ENCODE peak calls at places on chromosome 9, in eight cellular contexts. R is dorsolateral prefrontal cortex, Q is lung, W is heart right ventricle, L is Peyer's patch, M is psoas muscle, B is body of pancreas, Y is stomach. E is an unnamed sample.

GRCh38 chr9:135039266-135039870 is 48.1 kb upstream of the OLFM1 start:
- DNase-seq in R (peak), Q (no peak), W (no peak), L (peak), M (no peak), B (no peak), Y (peak), E (no peak)

GRCh38 chr9:133972041-133972970 is 19.8 kb downstream of the VAV2 start:
- DNase-seq in R (no peak), Q (no peak), W (peak), L (peak), M (peak), B (peak), Y (no peak), E (no peak)

GRCh38 chr9:99169982-99170761 is 51.6 kb downstream of the ALG2 start:
- DNase-seq in R (no peak), Q (no peak), W (no peak), L (no peak), M (no peak), B (no peak), Y (no peak), E (no peak)

GRCh38 chr9:115306860-115307259 is 188.9 kb upstream of the TNC start:
- DNase-seq in R (no peak), Q (no peak), W (no peak), L (no peak), M (no peak), B (no peak), Y (no peak), E (no peak)

GRCh38 chr9:88075966-88076285 is 62.3 kb downstream of the SPATA31C2 start:
- DNase-seq in R (no peak), Q (no peak), W (no peak), L (no peak), M (no peak), B (no peak), Y (no peak), E (no peak)

GRCh38 chr9:14071484-14071883 is 242.5 kb downstream of the NFIB start:
- DNase-seq in R (no peak), Q (no peak), W (no peak), L (no peak), M (no peak), B (no peak), Y (no peak), E (no peak)

GRCh38 chr9:124754289-124754688 is 16.8 kb downstream of the NR6A1 start:
- DNase-seq in R (no peak), Q (no peak), W (no peak), L (no peak), M (no peak), B (no peak), Y (no peak), E (no peak)

GRCh38 chr9:113946496-113947115 is 70.5 kb downstream of the ZNF618 start:
- DNase-seq in R (no peak), Q (peak), W (no peak), L (no peak), M (no peak), B (no peak), Y (no peak), E (peak)

GRCh38 chr9:36207546-36208012 is 16.9 kb downstream of the CLTA start:
- DNase-seq in R (no peak), Q (no peak), W (no peak), L (no peak), M (no peak), B (no peak), Y (no peak), E (no peak)

GRCh38 chr9:110050925-110051355 is 157.0 kb downstream of the C9orf152 start:
- DNase-seq in R (no peak), Q (peak), W (no peak), L (no peak), M (no peak), B (no peak), Y (no peak), E (no peak)

GRCh38 chr9:17613723-17614122 is 34.9 kb downstream of the SH3GL2 start:
- DNase-seq in R (no peak), Q (no peak), W (no peak), L (no peak), M (no peak), B (no peak), Y (no peak), E (no peak)

GRCh38 chr9:86287013-86287412 is 4.7 kb upstream of the ISCA1 start:
- DNase-seq in R (no peak), Q (no peak), W (no peak), L (no peak), M (no peak), B (no peak), Y (no peak), E (no peak)

GRCh38 chr9:103037508-103038477 is 42.7 kb downstream of the CYLC2 start:
- DNase-seq in R (peak), Q (no peak), W (peak), L (no peak), M (peak), B (no peak), Y (no peak), E (no peak)

GRCh38 chr9:131731237-131731995 is 8.5 kb downstream of the RAPGEF1 start:
- DNase-seq in R (no peak), Q (no peak), W (no peak), L (no peak), M (no peak), B (no peak), Y (no peak), E (no peak)

GRCh38 chr9:125742657-125743056 is 4.5 kb upstream of the PBX3 start:
- DNase-seq in R (no peak), Q (no peak), W (no peak), L (no peak), M (no peak), B (no peak), Y (no peak), E (no peak)

GRCh38 chr9:105735366-105735765 is 41.0 kb downstream of the TMEM38B start:
- DNase-seq in R (no peak), Q (no peak), W (no peak), L (no peak), M (no peak), B (no peak), Y (no peak), E (no peak)

GRCh38 chr9:87237337-87237736 is 260.3 kb upstream of the DAPK1 start:
- DNase-seq in R (no peak), Q (no peak), W (no peak), L (no peak), M (no peak), B (no peak), Y (no peak), E (no peak)

GRCh38 chr9:126862461-126862830 is 2.0 kb downstream of the ZBTB34 start:
- DNase-seq in R (no peak), Q (no peak), W (no peak), L (no peak), M (no peak), B (no peak), Y (no peak), E (no peak)

GRCh38 chr9:120891255-120891954 is 14.4 kb upstream of the PHF19 start:
- DNase-seq in R (no peak), Q (no peak), W (no peak), L (no peak), M (no peak), B (no peak), Y (no peak), E (no peak)

GRCh38 chr9:107636596-107637405 is 147.2 kb upstream of the KLF4 start:
- DNase-seq in R (no peak), Q (no peak), W (no peak), L (no peak), M (no peak), B (no peak), Y (no peak), E (no peak)

GRCh38 chr9:92489209-92489608 is 6.9 kb upstream of the ASPN start:
- DNase-seq in R (no peak), Q (no peak), W (no peak), L (no peak), M (no peak), B (no peak), Y (no peak), E (no peak)

GRCh38 chr9:35510745-35511428 is 21.0 kb downstream of the RUSC2 start:
- DNase-seq in R (no peak), Q (peak), W (peak), L (peak), M (peak), B (peak), Y (peak), E (no peak)

GRCh38 chr9:36542355-36542754 is 30.3 kb upstream of the MELK start:
- DNase-seq in R (no peak), Q (no peak), W (no peak), L (no peak), M (no peak), B (no peak), Y (no peak), E (no peak)

GRCh38 chr9:113375057-113376023 is 1.4 kb downstream of the HDHD3 start:
- DNase-seq in R (no peak), Q (no peak), W (no peak), L (peak), M (no peak), B (peak), Y (peak), E (no peak)

GRCh38 chr9:112921549-112921948 is 30.9 kb upstream of the SLC46A2 start:
- DNase-seq in R (no peak), Q (no peak), W (no peak), L (no peak), M (no peak), B (no peak), Y (no peak), E (no peak)

GRCh38 chr9:115118471-115119156 is 657 bp upstream of the TNC start:
- DNase-seq in R (peak), Q (peak), W (peak), L (peak), M (peak), B (peak), Y (peak), E (peak)

GRCh38 chr9:100486479-100487176 is 13.7 kb downstream of the TMEFF1 start:
- DNase-seq in R (no peak), Q (no peak), W (no peak), L (no peak), M (no peak), B (no peak), Y (no peak), E (no peak)

DNA sequence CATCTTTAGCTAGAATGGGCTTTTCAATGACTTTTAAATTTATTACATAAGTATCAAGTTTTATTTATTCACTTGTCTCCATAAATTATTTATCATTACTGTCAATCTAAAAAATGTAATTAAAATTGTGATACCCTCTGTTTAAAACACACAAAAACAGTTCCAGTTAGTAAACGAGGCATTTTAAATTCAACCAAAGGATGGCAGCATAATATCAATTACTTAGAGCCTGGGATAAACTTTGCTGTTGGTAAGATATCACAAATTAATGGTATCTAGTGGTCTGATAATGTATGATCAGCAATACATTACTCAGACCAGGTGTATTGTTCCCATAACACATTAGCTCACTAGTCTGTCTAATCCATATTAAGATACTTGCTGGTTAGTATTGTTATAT is 9.6 kb upstream of the IFNE start:
- DNase-seq in R (no peak), Q (no peak), W (no peak), L (no peak), M (no peak), B (no peak), Y (no peak), E (no peak)
- TF ChIP-seq CTCF in R (no peak), Q (no peak), W (no peak), L (no peak), M (no peak), B (peak), Y (no peak), E (no peak)

DNA sequence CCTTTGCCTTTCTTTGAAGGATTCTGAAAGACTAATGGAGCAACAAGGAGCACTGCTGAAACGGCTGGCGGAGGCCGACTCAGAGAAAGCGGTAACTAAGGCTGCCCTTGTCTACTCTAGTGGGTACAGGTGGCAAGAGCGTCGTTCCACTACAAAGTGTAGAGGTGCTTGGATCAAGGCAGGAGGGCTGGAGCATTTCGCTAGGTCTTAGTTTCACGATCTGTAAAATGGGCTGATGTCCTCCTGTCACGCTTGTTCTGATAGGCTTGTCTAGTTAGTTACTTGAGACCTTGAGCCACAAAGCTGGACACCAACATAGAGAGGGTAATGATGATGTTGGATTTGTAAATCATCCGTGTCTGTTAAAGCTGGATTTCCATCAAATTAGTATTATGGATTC is 23.0 kb upstream of the GLE1 start:
- DNase-seq in R (no peak), Q (no peak), W (no peak), L (no peak), M (no peak), B (no peak), Y (no peak), E (no peak)
- TF ChIP-seq CTCF in R (no peak), Q (no peak), W (no peak), L (no peak), M (no peak), B (no peak), Y (no peak), E (no peak)

GRCh38 chr9:1939926-1940368 is 75.2 kb upstream of the SMARCA2 start:
- DNase-seq in R (no peak), Q (no peak), W (no peak), L (no peak), M (no peak), B (peak), Y (peak), E (no peak)

GRCh38 chr9:1939466-1939865 is 75.7 kb upstream of the SMARCA2 start:
- DNase-seq in R (no peak), Q (no peak), W (no peak), L (no peak), M (no peak), B (no peak), Y (no peak), E (no peak)

GRCh38 chr9:1938675-1939170 is 76.4 kb upstream of the SMARCA2 start:
- DNase-seq in R (no peak), Q (no peak), W (no peak), L (no peak), M (no peak), B (no peak), Y (no peak), E (no peak)

GRCh38 chr9:1938135-1938534 is 77.0 kb upstream of the SMARCA2 start:
- DNase-seq in R (no peak), Q (no peak), W (no peak), L (no peak), M (no peak), B (no peak), Y (no peak), E (no peak)

DNA sequence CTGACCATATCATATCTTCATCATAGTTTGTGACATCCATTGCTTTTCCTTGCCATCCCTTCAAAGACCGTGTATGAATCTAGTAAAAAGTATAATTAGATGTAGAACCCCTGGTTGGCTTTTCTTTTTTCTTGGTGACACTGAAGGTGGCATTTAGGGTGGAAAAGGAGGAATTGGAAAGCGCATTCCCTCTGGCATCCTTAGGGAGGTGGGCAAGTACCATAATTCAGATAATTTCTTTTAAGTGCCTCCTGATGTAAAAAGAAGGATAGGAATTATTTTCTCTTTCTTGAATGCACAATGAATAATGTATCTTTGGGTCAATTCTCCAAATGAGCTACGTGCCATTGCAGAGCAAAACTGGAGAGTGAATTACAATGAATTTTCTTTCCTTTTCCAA is 73.2 kb upstream of the SMARCA2 start:
- DNase-seq in R (no peak), Q (no peak), W (no peak), L (no peak), M (no peak), B (no peak), Y (no peak), E (no peak)
- TF ChIP-seq CTCF in R (no peak), Q (no peak), W (no peak), L (no peak), M (no peak), B (no peak), Y (no peak), E (no peak)

DNA sequence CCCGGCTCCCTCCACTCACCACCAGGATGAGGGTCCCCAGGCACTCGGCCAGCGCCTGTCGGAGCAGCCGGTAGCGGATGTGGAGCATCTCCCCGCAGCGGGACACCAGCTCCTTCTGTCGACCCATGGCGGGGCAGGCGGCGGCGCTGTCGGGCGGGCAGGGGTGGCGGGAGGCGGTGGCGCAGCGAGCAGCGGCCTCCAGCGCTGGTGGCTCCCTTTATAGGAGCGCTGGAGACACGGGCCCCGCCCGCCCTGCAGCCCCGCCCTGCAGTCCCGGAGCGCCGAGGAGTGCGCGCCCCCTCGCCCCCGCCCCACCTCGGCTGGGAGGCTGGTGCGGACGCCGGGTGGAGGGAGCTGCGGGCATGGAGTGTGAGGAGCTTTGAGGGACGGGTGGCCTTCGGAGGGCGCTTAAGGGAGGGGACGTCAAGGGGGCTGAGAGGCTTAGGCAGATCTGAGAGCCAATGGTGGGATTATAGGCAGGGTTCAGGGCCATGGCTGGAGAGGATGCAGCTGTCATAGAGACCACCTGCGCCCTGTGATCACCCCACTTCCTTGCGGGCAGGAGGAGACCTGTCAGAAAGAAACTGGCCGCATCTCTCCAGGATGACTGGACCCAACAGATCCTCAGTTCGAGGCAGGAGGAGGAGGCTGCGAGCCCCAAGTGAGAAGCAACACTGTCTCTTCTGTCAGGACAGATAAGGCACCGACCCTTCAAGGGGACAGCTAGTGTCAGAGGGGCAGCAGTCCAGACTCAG is at the start of gene AQP3:
- DNase-seq in R (peak), Q (peak), W (peak), L (peak), M (peak), B (peak), Y (peak), E (peak)
- TF ChIP-seq CTCF in R (peak), Q (peak), W (peak), L (peak), M (peak), B (no peak), Y (no peak), E (no peak)

GRCh38 chr9:122837266-122837850 is 9.0 kb upstream of the PDCL start:
- DNase-seq in R (no peak), Q (no peak), W (no peak), L (no peak), M (no peak), B (no peak), Y (no peak), E (no peak)

GRCh38 chr9:122832194-122832593 is 3.8 kb upstream of the PDCL start:
- DNase-seq in R (no peak), Q (no peak), W (no peak), L (no peak), M (no peak), B (no peak), Y (no peak), E (no peak)

GRCh38 chr9:122835313-122835731 is 6.9 kb upstream of the PDCL start:
- DNase-seq in R (no peak), Q (no peak), W (no peak), L (no peak), M (no peak), B (no peak), Y (no peak), E (no peak)
- TF ChIP-seq CTCF in R (no peak), Q (no peak), W (no peak), L (no peak), M (no peak), B (no peak), Y (no peak), E (no peak)

E was measured in mesothelial cell of epicardium.